ENCODE peak calls at places on chromosome 10, in four cellular contexts. X is left ventricle myocardium superior; P is T-helper 9 cell; F is activated CD4-positive, CD25-positive, alpha-beta regulatory T cell treated with anti-CD3 and anti-CD28 coated beads, Interleukin-2, amount 50 U/mL, for 72 hours. G is an unnamed sample.

GRCh38 chr10:13458107-13458761 is 70.6 kb downstream of the BEND7 start:
- DNase-seq in X (no peak), P (no peak), F (no peak), G (no peak)

GRCh38 chr10:48464121-48464870 is 140.6 kb downstream of the ARHGAP22 start:
- DNase-seq in X (no peak), P (no peak), F (peak), G (peak)

GRCh38 chr10:33803248-33803647 is 468.8 kb upstream of the NRP1 start:
- DNase-seq in X (no peak), P (no peak), F (no peak), G (no peak)

GRCh38 chr10:116996994-116997393 is 8.0 kb downstream of the SHTN1 start:
- DNase-seq in X (no peak), P (no peak), F (no peak), G (no peak)

GRCh38 chr10:28291881-28292297 is 11.0 kb downstream of the MPP7 start:
- DNase-seq in X (no peak), P (no peak), F (no peak), G (no peak)

GRCh38 chr10:11576092-11576809 is 35.2 kb downstream of the USP6NL start:
- DNase-seq in X (no peak), P (no peak), F (no peak), G (no peak)

GRCh38 chr10:30432631-30433285 is 1.2 kb upstream of the MAP3K8 start:
- DNase-seq in X (peak), P (no peak), F (no peak), G (no peak)

GRCh38 chr10:72981882-72982529 is 27.4 kb upstream of the PLA2G12B start:
- DNase-seq in X (no peak), P (no peak), F (no peak), G (no peak)

GRCh38 chr10:58173391-58173790 is 94.3 kb downstream of the IPMK start:
- DNase-seq in X (no peak), P (no peak), F (no peak), G (no peak)

GRCh38 chr10:117131390-117132327 is 6.4 kb downstream of the VAX1 start:
- DNase-seq in X (no peak), P (no peak), F (no peak), G (no peak)

GRCh38 chr10:70811881-70812280 is 3.9 kb upstream of the SGPL1 start:
- DNase-seq in X (no peak), P (no peak), F (no peak), G (no peak)

GRCh38 chr10:74755273-74755672 is 71.1 kb upstream of the KAT6B start:
- DNase-seq in X (no peak), P (no peak), F (no peak), G (no peak)

GRCh38 chr10:30215631-30216030 is 133.4 kb downstream of the MTPAP start:
- DNase-seq in X (no peak), P (no peak), F (no peak), G (no peak)

GRCh38 chr10:58158806-58159205 is 108.9 kb downstream of the IPMK start:
- DNase-seq in X (no peak), P (no peak), F (no peak), G (no peak)

GRCh38 chr10:70786799-70787415 is 1.7 kb upstream of the TBATA start:
- DNase-seq in X (no peak), P (no peak), F (no peak), G (no peak)

G was measured in CD14-positive monocyte.